ENCODE peak calls at places on chromosomes 4 and X, in nine cellular contexts. L is pancreas, I is breast epithelium, N is IMR-90, R is ovary, C is lung, M is lower lobe of right lung, E is astrocyte, W is cardiac muscle cell. Q is an unnamed sample.
A peak's percentile ranks its signal among the peaks of the same experiment; 100 is the strongest.

GRCh38 chr4:182289809-182290208 is 46.6 kb downstream of the TENM3 start:
- DNase-seq in M (no peak), I (no peak), L (no peak), N (no peak), R (no peak), E (no peak), W (no peak), C (no peak), Q (no peak)

GRCh38 chr4:14434483-14434882 is 567.8 kb upstream of the CPEB2 start:
- DNase-seq in W (no peak), C (no peak), I (no peak), N (no peak), M (no peak), L (no peak), R (no peak), E (no peak), Q (no peak)

GRCh38 chr4:151192556-151193235 is 84.3 kb upstream of the PRSS48 start:
- DNase-seq in W (no peak), I (no peak), R (no peak), E (peak; percentile 42), L (no peak), C (no peak), M (no peak), N (peak; percentile 19), Q (no peak)

GRCh38 chrX:110136136-110136535 is 133.2 kb downstream of the TMEM164 start:
- DNase-seq in N (no peak), I (no peak), M (no peak), L (no peak), R (no peak), C (no peak), W (peak; percentile 27), E (peak; percentile 14), Q (no peak)

GRCh38 chrX:28177202-28177601 is 196.0 kb upstream of the DCAF8L1 start:
- DNase-seq in C (no peak), E (no peak), L (no peak), N (no peak), R (no peak), I (no peak), M (no peak), W (no peak), Q (no peak)

GRCh38 chrX:22660756-22661155 is 339.0 kb upstream of the DDX53 start:
- DNase-seq in I (no peak), L (no peak), E (peak; percentile 59), R (no peak), C (no peak), M (no peak), N (no peak), W (no peak), Q (no peak)

GRCh38 chr4:40721730-40722171 is 28.0 kb upstream of the NSUN7 start:
- DNase-seq in W (no peak), E (peak; percentile 67), M (no peak), N (peak; percentile 58), L (no peak), I (no peak), R (no peak), C (no peak), Q (no peak)

GRCh38 chrX:84501798-84502628 is at the start of gene HDX:
- DNase-seq in R (peak; percentile 89), N (peak; percentile 81), I (peak; percentile 70), C (peak; percentile 84), E (peak; percentile 70), W (peak; percentile 90), L (peak; percentile 79), M (peak; percentile 90), Q (peak; percentile 48)

GRCh38 chr4:37139987-37140386 is 104.6 kb upstream of the NWD2 start:
- DNase-seq in R (no peak), W (no peak), L (no peak), C (no peak), E (no peak), I (no peak), M (no peak), N (no peak), Q (no peak)

DNA sequence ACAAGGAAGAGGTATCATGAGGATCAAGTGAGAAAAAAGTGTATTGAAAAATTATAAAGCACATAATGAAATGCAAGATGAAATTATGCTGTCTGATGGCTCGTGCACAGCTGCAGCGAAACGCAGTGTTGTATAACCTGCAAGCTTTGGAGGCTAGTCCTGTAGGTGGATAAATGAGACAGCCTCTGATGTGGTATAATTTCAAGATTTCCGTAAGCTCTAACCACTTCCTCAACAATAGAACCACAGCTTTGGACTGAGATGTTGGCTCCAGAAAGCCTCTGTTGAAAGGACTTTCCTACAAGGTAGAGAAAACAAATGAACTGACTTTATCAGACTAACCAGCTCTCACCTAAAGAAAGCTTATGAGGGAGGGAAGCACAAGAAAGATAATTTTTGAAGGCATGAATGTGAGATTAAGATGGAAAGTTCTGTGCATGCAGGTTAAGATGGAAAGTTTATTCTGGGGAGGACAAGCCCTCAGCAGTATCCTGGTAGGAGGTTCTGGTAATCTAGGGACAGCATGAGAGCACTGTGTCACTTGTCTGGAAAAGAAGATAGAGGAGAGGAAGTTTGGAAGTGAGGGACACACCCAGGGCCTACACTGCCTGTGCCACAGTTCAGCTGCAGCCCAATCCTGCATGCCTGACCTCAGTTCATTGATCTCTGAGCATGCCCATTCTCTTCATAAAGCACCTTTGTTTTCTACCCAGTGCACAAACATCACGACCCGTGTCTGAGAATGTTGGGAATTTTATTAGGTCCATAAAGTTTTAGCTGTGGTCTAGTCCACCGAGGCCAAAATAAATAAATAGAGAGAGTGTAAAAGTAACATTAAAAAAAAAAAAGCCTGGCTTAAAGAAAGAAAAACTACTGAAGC is 161.5 kb upstream of the SFRP2 start:
- DNase-seq in N (no peak), C (no peak), L (no peak), M (no peak), W (no peak), I (no peak), E (peak; percentile 20), R (no peak), Q (peak; percentile 23)
- H3K4me3 ChIP-seq in N (no peak overlapping the region), C (no peak overlapping the region), L (no peak overlapping the region), M (no peak overlapping the region), W (no peak overlapping the region), I (no peak overlapping the region), E (no peak overlapping the region), R (no peak overlapping the region), Q (no peak overlapping the region)

GRCh38 chr4:23855912-23856605 is 33.8 kb downstream of the PPARGC1A start:
- DNase-seq in R (no peak), I (no peak), W (peak; percentile 26), E (peak; percentile 70), L (no peak), M (no peak), N (peak; percentile 68), C (no peak), Q (no peak)

GRCh38 chr4:23853986-23854385 is 35.9 kb downstream of the PPARGC1A start:
- DNase-seq in R (no peak), C (no peak), E (no peak), N (no peak), I (no peak), L (no peak), W (no peak), M (no peak), Q (no peak)

GRCh38 chr4:23856630-23857029 is 33.2 kb downstream of the PPARGC1A start:
- DNase-seq in I (no peak), R (no peak), N (no peak), L (peak; percentile 72), C (peak; percentile 44), W (peak; percentile 17), E (peak; percentile 10), M (peak; percentile 63), Q (no peak)

GRCh38 chr4:23861897-23862296 is 27.9 kb downstream of the PPARGC1A start:
- DNase-seq in I (no peak), W (no peak), N (no peak), R (no peak), L (no peak), E (no peak), M (no peak), C (no peak), Q (no peak)

DNA sequence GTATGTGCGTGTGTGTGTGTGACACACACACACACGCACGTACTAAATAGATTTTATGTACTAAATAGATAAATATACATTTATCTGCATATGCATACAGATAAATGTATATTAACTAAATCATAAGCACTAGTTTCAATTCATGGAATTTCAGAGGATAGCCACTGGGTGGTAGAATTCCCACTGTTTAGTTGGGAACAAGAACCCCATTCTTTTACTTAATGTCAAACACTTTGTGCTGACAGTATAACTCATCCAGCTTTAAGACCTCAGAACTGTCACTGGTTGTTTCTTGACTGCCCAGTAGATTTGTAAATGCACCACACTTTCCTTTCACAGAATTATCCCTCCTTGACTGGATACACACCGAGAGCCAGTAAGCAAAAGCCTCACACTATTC is 32.5 kb downstream of the PPARGC1A start:
- DNase-seq in E (no peak), M (no peak), W (peak; percentile 56), C (no peak), N (peak; percentile 47), I (no peak), L (no peak), R (no peak), Q (no peak)
- TF ChIP-seq CTCF in E (peak; percentile 12), M (no peak), W (peak; percentile 30), C (no peak), N (peak; percentile 42), I (no peak), L (no peak), R (no peak), Q (peak; percentile 34)

DNA sequence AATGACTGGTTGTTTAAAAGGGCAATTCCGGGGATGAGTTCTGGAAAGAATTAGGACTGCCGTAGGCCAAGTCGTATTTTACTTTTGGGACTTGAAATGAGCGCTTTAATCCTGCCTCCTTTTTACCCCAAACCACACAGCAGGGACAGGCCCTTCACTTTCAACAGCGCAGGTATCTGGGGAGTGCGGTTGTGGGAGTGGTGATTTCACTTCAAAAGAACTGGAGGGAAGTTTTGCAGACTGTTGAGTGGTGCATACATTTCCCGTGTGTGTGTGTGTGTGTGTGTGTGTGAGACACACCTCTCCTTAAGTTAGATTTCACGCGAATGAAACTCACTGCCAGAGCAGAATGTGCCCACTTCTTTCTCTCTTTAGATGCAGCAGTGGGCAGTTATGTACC is 2.8 kb downstream of the NHS start:
- DNase-seq in I (no peak), C (no peak), E (peak; percentile 48), M (no peak), L (no peak), W (no peak), N (no peak), R (no peak), Q (no peak)
- H3K4me3 ChIP-seq in I (peak overlapping the region; percentile 57), C (no peak overlapping the region), E (peak overlapping the region; percentile 75), M (peak overlapping the region; percentile 58), L (no peak overlapping the region), W (peak overlapping the region; percentile 35), N (peak overlapping the region; percentile 98), R (peak overlapping the region; percentile 58), Q (peak overlapping the region; percentile 50)

GRCh38 chrX:137164329-137164728 is 130.5 kb upstream of the GPR101 start:
- DNase-seq in M (no peak), W (no peak), L (no peak), R (no peak), N (no peak), C (no peak), I (no peak), E (no peak), Q (no peak)

GRCh38 chrX:137171626-137172025 is 137.8 kb upstream of the GPR101 start:
- DNase-seq in C (no peak), L (no peak), E (no peak), I (no peak), N (no peak), R (no peak), W (no peak), M (no peak), Q (no peak)

DNA sequence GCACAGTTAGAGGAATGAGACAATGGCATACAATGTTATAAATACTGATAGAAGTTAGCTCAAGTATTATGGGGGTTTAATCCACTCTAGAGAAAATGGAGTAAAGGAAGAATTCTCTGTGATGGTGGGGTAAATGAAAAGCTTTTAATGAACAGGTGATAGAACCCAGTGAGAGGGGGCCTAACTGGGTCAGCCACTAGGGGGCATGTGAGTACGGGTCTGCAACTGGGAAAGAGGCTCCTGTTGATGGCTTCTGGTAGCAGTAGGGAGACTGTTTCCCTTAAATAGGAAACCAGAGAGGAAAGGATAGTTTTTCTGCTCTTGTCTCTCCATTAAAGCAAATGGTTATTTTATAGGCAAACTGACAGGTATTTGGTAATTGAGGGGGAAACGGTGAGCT is 132.8 kb upstream of the GPR101 start:
- DNase-seq in C (no peak), W (no peak), R (no peak), I (no peak), M (no peak), L (peak; percentile 64), E (no peak), N (no peak), Q (no peak)
- TF ChIP-seq CTCF in C (no peak), W (no peak), R (no peak), I (no peak), M (no peak), L (peak; percentile 18), E (peak; percentile 3), N (no peak), Q (no peak)

Q was measured in retinal pigment epithelial cell.